ENCODE peak calls at places on chromosome 6, in four cellular contexts. U is WTC11, Z is heart left ventricle, K is bronchial epithelial cell. C is an unnamed sample.

GRCh38 chr6:137853569-137854213 is 13.4 kb upstream of the TNFAIP3 start:
- DNase-seq in K (peak; percentile 98), Z (no peak), U (no peak), C (no peak)

GRCh38 chr6:77290798-77291197 is 172.5 kb downstream of the HTR1B start:
- DNase-seq in K (peak; percentile 39), U (no peak), Z (no peak), C (no peak)

GRCh38 chr6:37507690-37508421 is 8.2 kb upstream of the CCDC167 start:
- DNase-seq in U (no peak), Z (no peak), K (no peak), C (no peak)

GRCh38 chr6:132007474-132008190 is 56.5 kb upstream of the CCN2 start:
- DNase-seq in U (no peak), Z (no peak), K (peak; percentile 63), C (no peak)

GRCh38 chr6:80622641-80623040 is 516.2 kb downstream of the BCKDHB start:
- DNase-seq in Z (peak; percentile 61), K (peak; percentile 55), U (no peak), C (no peak)

GRCh38 chr6:113953346-113953745 is 17.6 kb downstream of the HDAC2 start:
- DNase-seq in K (no peak), U (no peak), Z (no peak), C (no peak)

GRCh38 chr6:159877256-159877808 is 13.5 kb upstream of the MAS1 start:
- DNase-seq in K (no peak), U (no peak), Z (no peak), C (no peak)

GRCh38 chr6:34490390-34491090 is 24.7 kb downstream of the PACSIN1 start:
- DNase-seq in K (no peak), U (no peak), Z (no peak), C (no peak)

GRCh38 chr6:1321715-1322114 is 9.8 kb downstream of the FOXQ1 start:
- DNase-seq in U (no peak), K (peak; percentile 42), Z (no peak), C (no peak)

GRCh38 chr6:32944265-32944664 is 3.4 kb upstream of the HLA-DMB start:
- DNase-seq in K (no peak), U (no peak), Z (no peak), C (no peak)

GRCh38 chr6:137874204-137875001 is 7.3 kb downstream of the TNFAIP3 start:
- DNase-seq in K (peak; percentile 66), Z (no peak), U (no peak), C (no peak)

GRCh38 chr6:157300006-157300405 is 23.3 kb downstream of the TMEM242 start:
- DNase-seq in K (no peak), U (no peak), Z (no peak), C (no peak)

GRCh38 chr6:36386495-36387439 is 702 bp downstream of the ETV7 start:
- DNase-seq in Z (no peak), K (peak; percentile 50), U (peak; percentile 43), C (no peak)

GRCh38 chr6:169725270-169726048 is 1.2 kb upstream of the PHF10 start:
- DNase-seq in K (peak; percentile 66), U (peak; percentile 48), Z (peak; percentile 66), C (peak; percentile 69)

GRCh38 chr6:11097476-11097875 is 3.8 kb downstream of the SMIM13 start:
- DNase-seq in U (no peak), Z (no peak), K (no peak), C (no peak)

C was measured in non-pigmented ciliary epithelial cell.